ENCODE peak calls at places on chromosomes 12 and 14, in five cellular contexts. G, I, W, U and Y are unnamed samples.
A peak's percentile ranks its signal among the peaks of the same experiment; 100 is the strongest.

GRCh38 chr12:57195655-57196371 is 20.8 kb upstream of the NXPH4 start:
- DNase-seq in G (no peak), I (no peak), W (no peak), U (no peak), Y (no peak)

GRCh38 chr12:131044760-131045381 is 91.2 kb downstream of the ADGRD1 start:
- DNase-seq in G (no peak), I (no peak), W (no peak), U (no peak), Y (no peak)

GRCh38 chr14:68112456-68112855 is 292.9 kb downstream of the RAD51B start:
- DNase-seq in G (no peak), I (no peak), W (no peak), U (no peak), Y (no peak)

GRCh38 chr12:1500095-1500801 is 94.1 kb downstream of the FBXL14 start:
- DNase-seq in G (peak; percentile 68), I (no peak), W (no peak), U (no peak), Y (no peak)

GRCh38 chr12:123917337-123917850 is 55.2 kb downstream of the CCDC92 start:
- DNase-seq in G (no peak), I (no peak), W (no peak), U (no peak), Y (no peak)

GRCh38 chr12:15772405-15773018 is 16.7 kb downstream of the EPS8 start:
- DNase-seq in G (no peak), I (peak; percentile 34), W (no peak), U (no peak), Y (no peak)

GRCh38 chr14:103292426-103293374 is 41.3 kb upstream of the EIF5 start:
- DNase-seq in G (peak; percentile 72), I (peak; percentile 72), W (no peak), U (peak; percentile 41), Y (peak; percentile 83)

GRCh38 chr14:59688224-59689170 is 111.9 kb upstream of the CCDC175 start:
- DNase-seq in G (no peak), I (peak; percentile 57), W (no peak), U (peak; percentile 32), Y (peak; percentile 45)

GRCh38 chr12:76896274-76896673 is 17.5 kb upstream of the CSRP2 start:
- DNase-seq in G (no peak), I (no peak), W (no peak), U (no peak), Y (no peak)

DNA sequence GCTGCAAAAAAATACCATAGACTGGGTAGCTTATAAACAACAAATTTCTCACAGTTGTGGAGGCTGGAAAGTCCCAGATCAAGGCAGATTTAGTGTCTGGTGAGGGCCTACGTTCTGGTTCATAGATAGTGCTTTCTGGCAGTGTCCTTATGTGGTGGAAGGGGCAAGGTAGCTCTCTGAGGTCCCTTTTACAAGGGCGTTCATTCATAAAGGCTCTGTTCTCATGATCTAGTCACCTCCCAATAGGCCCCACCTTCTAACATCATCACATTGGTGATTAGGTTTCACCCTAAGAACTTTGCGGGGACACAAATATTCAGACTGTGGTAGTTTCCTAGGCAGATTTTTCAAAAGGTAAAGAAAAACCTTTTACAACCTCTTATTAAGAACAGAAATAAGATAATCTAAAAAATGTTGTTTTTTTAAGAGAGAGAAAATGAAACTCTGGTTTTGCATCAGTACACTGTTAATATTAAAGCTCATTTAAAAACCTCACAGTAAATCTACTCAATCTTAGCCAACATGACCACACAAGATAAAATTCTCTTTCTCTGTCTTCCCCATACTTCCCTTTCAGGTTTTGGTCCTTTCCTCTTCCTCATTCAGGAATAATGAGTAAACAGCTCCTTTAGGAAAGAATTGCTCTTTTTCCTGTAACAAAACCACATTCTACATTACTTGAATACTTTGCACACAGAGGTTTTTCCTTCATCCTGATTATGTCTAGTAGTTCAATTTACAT is 117.5 kb downstream of the UNC79 start:
- DNase-seq in G (no peak), I (no peak), W (no peak), U (no peak), Y (no peak)
- TF ChIP-seq CTCF in G (no peak), I (no peak), W (no peak), U (no peak), Y (no peak)

GRCh38 chr14:33210304-33210703 is 271.6 kb downstream of the NPAS3 start:
- DNase-seq in G (no peak), I (peak; percentile 75), W (no peak), U (no peak), Y (peak; percentile 33)

DNA sequence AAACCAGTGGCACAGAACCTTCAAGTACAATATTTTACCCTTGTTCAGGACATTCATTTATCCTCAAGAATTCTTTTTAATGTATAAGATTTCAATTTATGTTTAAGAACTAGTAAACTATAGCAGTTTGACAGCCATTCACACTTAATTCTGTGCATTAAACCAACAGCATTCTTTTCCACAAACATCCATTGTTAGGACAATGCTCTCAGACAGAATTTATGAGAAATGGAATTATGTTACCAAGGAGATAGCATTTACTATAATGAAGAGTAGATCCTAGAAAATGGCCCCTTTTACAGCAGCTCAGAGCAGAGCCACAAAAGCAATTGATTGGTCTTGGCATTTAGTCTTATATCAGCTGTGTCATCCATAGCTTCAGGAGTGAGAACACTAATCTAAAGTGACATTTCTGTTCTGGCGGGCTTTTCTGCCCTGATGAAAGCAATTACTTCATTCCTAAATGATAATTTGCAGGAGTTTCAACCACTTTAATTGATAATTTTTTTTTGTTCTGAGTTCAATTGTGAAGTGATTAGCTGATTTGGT is 268.9 kb downstream of the NPAS3 start:
- DNase-seq in G (no peak), I (no peak), W (no peak), U (no peak), Y (no peak)
- TF ChIP-seq CTCF in G (no peak), I (no peak), W (no peak), U (no peak), Y (no peak)

DNA sequence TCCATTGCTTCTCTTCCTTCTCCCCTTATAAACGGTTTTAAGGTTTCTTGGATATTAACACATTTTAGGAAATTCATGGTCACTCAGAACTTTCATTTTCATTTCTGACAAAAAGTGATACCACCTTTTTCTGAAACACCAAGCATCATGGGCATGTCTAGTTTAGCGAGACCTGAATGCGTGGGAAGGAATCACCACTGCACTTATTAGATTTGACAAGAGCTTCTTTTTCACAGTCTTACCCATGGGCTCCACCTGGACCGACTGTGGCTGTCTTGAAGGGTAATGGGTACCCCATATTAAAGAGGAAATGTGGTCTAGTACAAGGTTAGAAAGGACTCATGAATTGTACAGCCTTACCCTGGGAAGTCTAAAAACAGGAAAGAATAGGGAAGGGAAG is 95.4 kb downstream of the KCNK10 start:
- DNase-seq in G (no peak), I (no peak), W (no peak), U (no peak), Y (no peak)
- TF ChIP-seq CTCF in G (no peak), I (no peak), W (no peak), U (no peak), Y (no peak)

DNA sequence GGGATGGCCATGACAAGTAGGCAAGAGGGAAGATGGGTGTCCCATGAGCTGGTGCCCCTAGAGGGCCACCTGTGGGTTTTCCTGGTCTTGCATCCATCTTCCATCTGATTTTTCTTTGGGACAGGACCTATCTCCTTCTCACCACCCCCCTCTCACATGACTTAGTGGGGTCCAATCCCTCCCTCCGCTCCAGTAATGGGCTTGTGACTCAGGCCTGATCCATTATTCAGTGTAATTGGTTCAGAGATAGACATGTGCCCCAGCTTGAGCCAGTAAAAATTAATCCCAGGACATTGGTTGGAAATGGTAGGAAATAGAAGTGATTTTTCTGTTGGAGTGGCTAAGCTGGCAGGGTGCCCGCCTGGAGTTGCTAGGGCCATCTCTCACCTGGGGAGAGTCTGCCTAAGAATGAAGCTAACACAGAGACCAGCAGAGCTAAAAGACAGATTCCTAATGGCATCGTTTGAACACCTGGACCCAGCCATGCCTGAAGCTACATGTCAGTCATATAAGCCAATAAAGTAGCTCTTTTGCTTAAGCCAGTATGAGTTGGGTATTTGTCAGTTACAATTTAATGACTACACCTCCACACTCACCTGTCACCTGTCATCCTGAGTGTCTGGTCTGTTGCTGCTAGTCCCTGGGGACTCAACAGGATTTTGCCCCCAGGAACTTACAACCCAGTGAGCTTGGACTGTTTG is 14.7 kb downstream of the RASAL1 start:
- DNase-seq in G (no peak), I (no peak), W (no peak), U (no peak), Y (no peak)
- TF ChIP-seq CTCF in G (no peak), I (no peak), W (no peak), U (no peak), Y (no peak)